ENCODE peak calls at places on chromosomes 13 and 19, in six cellular contexts. Y, Q, D, W, K and B are unnamed samples.

GRCh38 chr19:17058236-17058635 is 17.0 kb downstream of the HAUS8 start:
- DNase-seq in Y (no peak), K (no peak), W (no peak), Q (no peak), D (no peak), B (no peak)

GRCh38 chr19:30113182-30113581 is 171.1 kb downstream of the URI1 start:
- DNase-seq in D (no peak), K (no peak), Q (no peak), W (no peak), Y (no peak), B (no peak)

GRCh38 chr19:44303305-44303704 is 1.5 kb downstream of the ZNF235 start:
- DNase-seq in Y (no peak), D (no peak), K (no peak), W (no peak), Q (no peak), B (no peak)

GRCh38 chr13:109680288-109680687 is 106.1 kb downstream of the IRS2 start:
- DNase-seq in W (no peak), K (no peak), Q (no peak), D (no peak), Y (no peak), B (no peak)

GRCh38 chr19:35124098-35125060 is 8.8 kb downstream of the FXYD3 start:
- DNase-seq in D (peak), Q (peak), W (peak), Y (peak), K (peak), B (peak)

GRCh38 chr13:39777527-39778061 is 122.1 kb downstream of the COG6 start:
- DNase-seq in K (peak), Q (no peak), Y (peak), D (peak), W (no peak), B (no peak)

GRCh38 chr13:98795220-98795619 is 42.7 kb upstream of the SLC15A1 start:
- DNase-seq in K (no peak), Q (no peak), D (no peak), W (no peak), Y (no peak), B (no peak)

GRCh38 chr13:43014162-43014561 is 9.2 kb upstream of the DNAJC15 start:
- DNase-seq in Y (no peak), K (no peak), W (no peak), Q (no peak), D (no peak), B (no peak)

GRCh38 chr13:111153977-111154332 is 38.8 kb downstream of the ARHGEF7 start:
- DNase-seq in Q (peak), Y (no peak), W (no peak), K (no peak), D (no peak), B (peak)

GRCh38 chr13:94061316-94061715 is 418.2 kb downstream of the DCT start:
- DNase-seq in D (peak), Y (peak), K (peak), W (no peak), Q (no peak), B (no peak)

GRCh38 chr13:61286148-61286745 is 129.4 kb downstream of the PCDH20 start:
- DNase-seq in Y (no peak), K (no peak), W (no peak), D (peak), Q (no peak), B (no peak)

GRCh38 chr19:35986664-35987570 is 8.1 kb upstream of the SDHAF1 start:
- DNase-seq in Q (no peak), K (no peak), W (no peak), D (peak), Y (no peak), B (no peak)

GRCh38 chr19:47487551-47488515 is 3.8 kb upstream of the KPTN start:
- DNase-seq in Q (no peak), W (no peak), Y (no peak), K (no peak), D (no peak), B (no peak)

GRCh38 chr13:60043262-60043661 is 120.5 kb downstream of the DIAPH3 start:
- DNase-seq in Y (no peak), W (no peak), Q (no peak), K (peak), D (no peak), B (no peak)

GRCh38 chr13:108226184-108226583 is 8.0 kb downstream of the ABHD13 start:
- DNase-seq in Y (no peak), D (peak), W (no peak), K (no peak), Q (no peak), B (no peak)

GRCh38 chr13:19658192-19658591 is 24.7 kb downstream of the MPHOSPH8 start:
- DNase-seq in Y (no peak), K (no peak), Q (no peak), W (no peak), D (no peak), B (no peak)

GRCh38 chr19:43466793-43467192 is 1.4 kb upstream of the LYPD3 start:
- DNase-seq in K (no peak), Q (no peak), W (no peak), D (no peak), Y (no peak), B (no peak)